ENCODE peak calls at places on chromosomes 11 and 22, in nine cellular contexts. A is lung, K is nephron progenitor cell, N is fibroblast of lung, T is RWPE1, G is AG04450, U is GM12865, S is AG09319, Q is stomach. J is an unnamed sample.

GRCh38 chr22:35367331-35367886 is 13.5 kb upstream of the HMOX1 start:
- DNase-seq in S (no peak), N (no peak), Q (no peak), T (no peak), U (peak; percentile 66), K (no peak), A (no peak), G (no peak), J (no peak)

GRCh38 chr11:86948733-86949132 is 6.5 kb downstream of the FZD4 start:
- DNase-seq in A (no peak), Q (no peak), G (no peak), U (no peak), T (no peak), K (no peak), S (no peak), N (no peak), J (no peak)

GRCh38 chr11:75103380-75104026 is 6.8 kb upstream of the OR2AT4 start:
- DNase-seq in Q (no peak), T (peak; percentile 12), S (no peak), G (peak; percentile 33), U (peak; percentile 39), N (peak; percentile 77), K (no peak), A (no peak), J (no peak)

GRCh38 chr11:10298342-10298741 is 4.3 kb upstream of the SBF2 start:
- DNase-seq in K (no peak), A (no peak), G (peak; percentile 90), N (peak; percentile 97), T (no peak), S (no peak), U (peak; percentile 92), Q (no peak), J (peak; percentile 77)

GRCh38 chr11:13336246-13336873 is 58.8 kb downstream of the BMAL1 start:
- DNase-seq in S (no peak), Q (peak; percentile 54), A (no peak), G (no peak), K (no peak), U (no peak), N (peak; percentile 60), T (no peak), J (no peak)

GRCh38 chr11:123799438-123799837 is 6.7 kb downstream of the OR6M1 start:
- DNase-seq in N (no peak), G (no peak), T (no peak), U (no peak), Q (no peak), S (no peak), A (no peak), K (no peak), J (no peak)

GRCh38 chr11:78929092-78929905 is 354.6 kb upstream of the NARS2 start:
- DNase-seq in S (no peak), Q (no peak), T (no peak), U (no peak), G (no peak), N (no peak), A (no peak), K (no peak), J (no peak)

GRCh38 chr11:61609970-61610347 is 29.1 kb upstream of the SYT7 start:
- DNase-seq in G (no peak), K (no peak), S (no peak), U (no peak), N (no peak), Q (peak; percentile 31), A (no peak), T (no peak), J (no peak)

GRCh38 chr11:27700351-27701261 is at the start of gene BDNF:
- DNase-seq in K (peak; percentile 57), N (peak; percentile 63), A (no peak), G (no peak), U (peak; percentile 9), T (peak; percentile 50), Q (no peak), S (no peak), J (peak; percentile 26)

GRCh38 chr11:97072420-97072819 is 682.6 kb downstream of the JRKL start:
- DNase-seq in A (no peak), N (no peak), S (no peak), K (no peak), T (no peak), Q (no peak), G (no peak), U (no peak), J (no peak)

GRCh38 chr11:2651826-2652237 is 48.0 kb downstream of the KCNQ1OT1 start:
- DNase-seq in A (no peak), T (no peak), G (no peak), U (no peak), S (no peak), Q (no peak), N (no peak), K (no peak), J (no peak)

GRCh38 chr11:57249384-57250319 is 12.6 kb upstream of the APLNR start:
- DNase-seq in Q (peak; percentile 71), A (peak; percentile 43), U (peak; percentile 57), N (peak; percentile 38), S (peak; percentile 23), K (peak; percentile 82), T (peak; percentile 48), G (peak; percentile 39), J (peak; percentile 52)

GRCh38 chr22:47276219-47276843 is 513.9 kb downstream of the TBC1D22A start:
- DNase-seq in G (no peak), A (no peak), K (no peak), T (no peak), N (no peak), U (no peak), S (no peak), Q (no peak), J (no peak)

GRCh38 chr22:43129426-43130425 is 13.5 kb downstream of the MCAT start:
- DNase-seq in S (no peak), K (no peak), N (no peak), A (no peak), T (no peak), U (no peak), Q (no peak), G (no peak), J (no peak)

GRCh38 chr11:43947003-43947500 is 4.6 kb downstream of the C11orf96 start:
- DNase-seq in U (peak; percentile 15), N (peak; percentile 24), K (peak; percentile 22), G (no peak), Q (no peak), T (no peak), S (no peak), A (no peak), J (no peak)

GRCh38 chr22:39543095-39543494 is 10.5 kb upstream of the RPS19BP1 start:
- DNase-seq in G (no peak), Q (no peak), S (no peak), U (peak; percentile 34), K (peak; percentile 57), N (no peak), T (no peak), A (no peak), J (no peak)

GRCh38 chr22:46081831-46082210 is 68.5 kb upstream of the PPARA start:
- DNase-seq in K (no peak), T (no peak), G (no peak), N (peak; percentile 45), U (no peak), Q (peak; percentile 38), S (no peak), A (no peak), J (no peak)

GRCh38 chr22:46079093-46079860 is 71.0 kb upstream of the PPARA start:
- DNase-seq in K (no peak), S (no peak), U (no peak), T (no peak), Q (peak; percentile 24), A (no peak), N (peak; percentile 46), G (no peak), J (no peak)

GRCh38 chr22:46081036-46081830 is 69.1 kb upstream of the PPARA start:
- DNase-seq in A (no peak), K (no peak), Q (peak; percentile 33), T (no peak), U (no peak), N (no peak), G (no peak), S (no peak), J (no peak)

GRCh38 chr22:46078241-46079092 is 71.9 kb upstream of the PPARA start:
- DNase-seq in U (no peak), S (peak; percentile 67), T (peak; percentile 72), A (peak; percentile 62), N (peak; percentile 84), K (no peak), Q (peak; percentile 81), G (no peak), J (no peak)

GRCh38 chr22:46079861-46080821 is 70.2 kb upstream of the PPARA start:
- DNase-seq in G (no peak), N (peak; percentile 94), Q (peak; percentile 67), U (no peak), S (peak; percentile 91), A (no peak), T (peak; percentile 52), K (no peak), J (no peak)
- TF ChIP-seq CTCF in G (no peak), N (no peak), Q (no peak), U (no peak), S (no peak), A (no peak), T (no peak), K (no peak), J (no peak)

GRCh38 chr11:68825603-68826002 is 16.1 kb downstream of the CPT1A start:
- DNase-seq in T (no peak), G (no peak), Q (peak; percentile 74), N (no peak), K (no peak), S (no peak), A (no peak), U (no peak), J (no peak)
- TF ChIP-seq CTCF in T (no peak), G (no peak), Q (no peak), N (no peak), K (no peak), S (no peak), A (no peak), U (no peak), J (peak; percentile 26)

GRCh38 chr11:81449588-81450155 is 1284.0 kb downstream of the FAM181B start:
- DNase-seq in S (no peak), A (no peak), U (no peak), N (no peak), T (no peak), Q (no peak), G (no peak), K (no peak), J (no peak)

GRCh38 chr11:81444306-81444705 is 1289.4 kb downstream of the FAM181B start:
- DNase-seq in T (no peak), U (no peak), N (no peak), A (no peak), G (no peak), S (no peak), Q (no peak), K (no peak), J (no peak)
- TF ChIP-seq CTCF in T (no peak), U (no peak), N (no peak), A (no peak), G (no peak), S (no peak), Q (no peak), K (peak; percentile 21), J (no peak)

DNA sequence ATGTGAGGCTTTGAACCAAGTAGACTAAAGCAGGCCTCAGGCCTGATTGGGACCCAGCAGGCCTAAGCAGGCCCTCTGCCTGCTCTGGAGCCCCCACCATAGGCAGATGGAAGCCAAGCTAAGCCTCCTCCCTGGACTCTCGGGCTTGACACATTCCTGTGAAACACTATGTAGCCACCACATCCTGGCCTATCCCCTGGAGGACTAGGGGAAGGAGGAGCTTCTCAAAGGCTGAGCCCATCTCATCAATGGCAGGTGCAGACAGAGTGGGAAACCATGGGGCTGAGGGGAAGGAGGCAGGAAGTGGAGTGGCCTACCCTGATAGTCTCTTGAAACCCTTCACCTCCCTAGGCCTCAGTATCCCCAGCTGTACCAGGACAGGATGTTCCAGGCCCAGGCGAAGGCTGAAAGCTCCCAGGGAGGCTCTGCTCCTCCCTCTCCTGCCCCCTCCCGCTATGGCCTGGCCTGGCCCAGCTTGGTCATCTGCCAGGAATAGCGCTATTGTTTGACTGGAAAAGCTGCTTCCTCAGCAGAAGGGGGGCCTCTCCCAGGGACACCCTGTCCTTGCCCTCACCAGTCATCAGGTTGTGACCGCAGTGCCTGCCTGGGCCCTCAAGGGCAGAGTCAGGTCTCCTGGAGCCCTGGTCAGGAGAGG is 1.5 kb upstream of the CASTOR1 start:
- DNase-seq in U (peak; percentile 60), A (peak; percentile 92), N (peak; percentile 52), K (no peak), S (no peak), Q (peak; percentile 91), G (no peak), T (peak; percentile 64), J (no peak)
- TF ChIP-seq CTCF in U (no peak), A (no peak), N (no peak), K (no peak), S (no peak), Q (no peak), G (no peak), T (no peak), J (no peak)

J was measured in GM10248.